ENCODE peak calls at places on chromosomes 1 and 21, in five cellular contexts. W is osteoblast, C is mesothelial cell of epicardium, V is GM12865, M is ovary. U is an unnamed sample.

GRCh38 chr1:99266731-99267130 is 2.4 kb downstream of the PLPPR4 start:
- DNase-seq in M (no peak), W (peak), V (no peak), C (no peak), U (no peak)

GRCh38 chr1:52532732-52533327 is 20.1 kb downstream of the TUT4 start:
- DNase-seq in V (no peak), M (no peak), C (no peak), W (no peak), U (no peak)

GRCh38 chr1:234848972-234849641 is 239.1 kb upstream of the IRF2BP2 start:
- DNase-seq in V (no peak), W (peak), M (no peak), C (no peak), U (no peak)

GRCh38 chr1:46455951-46456350 is 33.7 kb upstream of the DMBX1 start:
- DNase-seq in W (no peak), M (no peak), C (no peak), V (no peak), U (no peak)

GRCh38 chr1:230922620-230923019 is 54.3 kb upstream of the C1orf198 start:
- DNase-seq in C (no peak), V (no peak), W (no peak), M (no peak), U (no peak)

GRCh38 chr1:153845158-153845557 is 70.0 kb downstream of the SLC27A3 start:
- DNase-seq in M (no peak), W (no peak), V (no peak), C (no peak), U (no peak)

GRCh38 chr1:198001776-198002408 is 84.7 kb downstream of the LHX9 start:
- DNase-seq in C (no peak), V (no peak), M (no peak), W (no peak), U (no peak)

GRCh38 chr1:201603613-201604232 is 64.8 kb downstream of the NAV1 start:
- DNase-seq in V (no peak), M (no peak), C (no peak), W (no peak), U (no peak)

GRCh38 chr21:38979271-38980196 is 173.8 kb downstream of the ETS2 start:
- DNase-seq in M (no peak), C (no peak), V (no peak), W (no peak), U (no peak)

GRCh38 chr1:235261243-235261642 is 66.7 kb downstream of the ARID4B start:
- DNase-seq in V (no peak), M (no peak), C (no peak), W (no peak), U (no peak)

GRCh38 chr1:173332026-173332425 is 124.9 kb upstream of the TNFSF4 start:
- DNase-seq in M (no peak), W (no peak), C (no peak), V (peak), U (no peak)

GRCh38 chr1:158199840-158200239 is 19.1 kb downstream of the CD1D start:
- DNase-seq in C (no peak), M (no peak), V (no peak), W (no peak), U (no peak)

GRCh38 chr1:115829023-115829674 is 11.8 kb downstream of the NHLH2 start:
- DNase-seq in V (no peak), C (no peak), M (no peak), W (peak), U (peak)

GRCh38 chr21:31682625-31683024 is 23.1 kb downstream of the SOD1 start:
- DNase-seq in V (no peak), W (no peak), C (no peak), M (no peak), U (no peak)

GRCh38 chr1:223482766-223483165 is 89.6 kb downstream of the CCDC185 start:
- DNase-seq in C (no peak), M (no peak), V (peak), W (no peak), U (no peak)

DNA sequence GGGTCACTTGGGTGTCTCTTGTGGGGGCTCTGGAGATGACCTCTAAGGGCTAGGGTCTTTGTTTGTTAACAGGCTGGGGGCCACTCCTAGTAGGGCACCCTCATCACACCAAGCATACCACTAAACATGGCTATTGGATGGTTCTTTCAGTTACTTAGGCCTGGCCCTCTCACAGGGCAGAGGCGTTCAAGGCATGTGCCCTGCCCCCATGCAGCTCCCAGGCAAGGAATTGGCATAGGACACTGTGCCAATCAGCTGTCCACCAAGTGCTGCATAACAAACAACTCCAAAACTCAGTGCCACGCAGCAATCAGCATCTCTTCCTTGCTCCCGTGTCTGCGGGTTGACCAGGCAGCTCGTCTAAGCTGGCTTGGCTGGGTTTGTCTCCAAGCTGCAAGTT is 2.1 kb upstream of the KCNAB2 start:
- DNase-seq in W (peak), V (no peak), M (no peak), C (no peak), U (no peak)
- TF ChIP-seq CTCF in W (no peak), V (no peak), M (no peak), C (no peak), U (no peak)

DNA sequence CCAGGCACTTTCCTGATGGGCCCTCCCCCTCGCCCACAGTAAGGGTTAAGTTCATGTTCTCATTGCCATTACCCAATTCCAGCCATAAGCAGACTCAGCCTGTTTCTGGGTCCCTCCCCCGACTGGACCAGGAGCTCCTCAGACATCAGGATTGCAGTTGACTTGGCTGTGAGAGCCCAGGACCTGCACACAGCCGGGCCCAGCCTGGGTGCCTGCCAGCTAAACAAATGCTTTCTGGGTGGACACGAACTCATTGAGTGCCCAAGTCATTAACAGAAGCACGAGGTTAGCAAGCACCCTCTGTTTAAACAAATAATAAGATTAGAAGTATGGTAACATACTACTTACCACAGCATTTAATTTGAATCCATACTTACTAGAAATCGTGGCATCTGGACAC is 147.9 kb upstream of the POU3F1 start:
- DNase-seq in C (no peak), W (no peak), V (no peak), M (no peak), U (no peak)
- TF ChIP-seq CTCF in C (no peak), W (no peak), V (no peak), M (no peak), U (no peak)

GRCh38 chr1:175635092-175635491 is 108.3 kb downstream of the TNR start:
- DNase-seq in M (no peak), V (no peak), C (no peak), W (no peak), U (no peak)
- TF ChIP-seq CTCF in M (no peak), V (no peak), C (no peak), W (no peak), U (no peak)

DNA sequence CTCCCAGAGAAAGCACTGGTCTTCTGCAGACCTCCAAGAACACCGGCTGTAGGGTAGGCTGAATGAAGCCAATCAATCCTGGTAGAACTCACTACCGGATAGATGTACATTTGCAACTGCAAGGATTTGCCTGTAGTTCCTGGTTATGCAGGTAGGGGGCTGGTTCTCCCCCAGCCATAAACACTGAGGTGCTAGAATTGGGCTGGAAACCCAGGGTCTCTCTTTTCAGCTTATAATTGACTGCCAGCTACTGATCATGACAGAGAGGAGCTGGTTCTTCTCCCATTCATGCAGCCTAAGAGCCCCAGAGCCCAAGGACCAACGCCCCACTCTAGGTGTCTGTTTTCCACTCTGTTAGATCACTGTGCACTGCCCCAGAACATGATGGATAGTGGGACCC is 21.5 kb upstream of the MTARC2 start:
- DNase-seq in W (no peak), M (no peak), C (no peak), V (peak), U (no peak)
- TF ChIP-seq CTCF in W (peak), M (no peak), C (peak), V (peak), U (no peak)

GRCh38 chr1:175129644-175129996 is 62.0 kb downstream of the TNN start:
- DNase-seq in W (no peak), C (no peak), M (no peak), V (no peak), U (no peak)

GRCh38 chr1:175127565-175127964 is 59.9 kb downstream of the TNN start:
- DNase-seq in W (no peak), M (no peak), V (no peak), C (no peak), U (no peak)

GRCh38 chr1:175129997-175130648 is 62.5 kb downstream of the KIAA0040 start:
- DNase-seq in W (no peak), C (no peak), M (no peak), V (peak), U (no peak)

GRCh38 chr1:175129182-175129581 is 61.5 kb downstream of the TNN start:
- DNase-seq in M (no peak), W (no peak), C (no peak), V (no peak), U (no peak)

GRCh38 chr1:175128523-175128922 is 60.9 kb downstream of the TNN start:
- DNase-seq in C (no peak), M (no peak), V (no peak), W (no peak), U (no peak)
- TF ChIP-seq CTCF in C (no peak), M (no peak), V (no peak), W (no peak), U (no peak)

DNA sequence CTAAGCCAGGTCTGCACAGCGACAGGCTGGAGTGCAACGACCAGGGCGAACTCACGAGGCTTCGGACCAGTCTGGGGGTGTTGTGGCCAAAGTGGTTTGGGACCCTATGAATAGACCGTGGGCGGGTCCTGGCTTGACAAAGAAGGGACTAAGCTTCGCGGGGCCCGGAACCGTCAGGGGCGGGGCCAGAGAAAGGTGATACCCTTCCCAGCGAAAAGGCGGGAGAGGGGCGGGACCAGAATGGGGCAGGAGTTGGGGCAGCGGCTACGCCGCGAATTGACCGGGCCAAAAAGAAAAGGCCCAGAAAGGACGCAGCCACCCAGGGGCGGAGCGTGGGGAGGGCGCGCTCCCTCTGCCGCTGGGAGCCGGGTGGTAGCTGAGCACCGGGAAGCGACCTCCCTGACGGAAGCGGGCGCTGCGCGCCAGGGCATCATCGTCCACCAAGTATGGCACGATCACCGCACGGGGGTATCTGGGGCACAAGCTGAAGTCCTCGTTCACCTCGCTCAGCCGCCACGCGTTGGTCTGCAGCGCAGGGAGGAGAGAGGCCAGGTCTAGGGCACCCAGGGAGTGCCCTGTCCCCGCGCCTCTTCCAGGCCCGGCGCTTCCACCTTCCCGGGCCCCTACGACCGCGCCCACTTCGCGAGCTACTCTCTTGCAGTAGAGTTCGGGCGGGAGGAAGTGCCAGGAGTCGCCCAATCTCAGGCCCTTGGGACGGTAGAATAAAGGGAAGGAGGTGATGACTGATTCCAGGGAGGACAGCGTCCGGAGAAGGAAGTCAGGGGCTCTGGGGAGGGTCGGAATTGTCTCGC is 6.7 kb upstream of the FAM167B start:
- DNase-seq in M (peak), V (peak), C (no peak), W (peak), U (peak)
- TF ChIP-seq CTCF in M (peak), V (peak), C (no peak), W (no peak), U (no peak)